ENCODE peak calls at places on chromosomes 1 and 21, in four cellular contexts. N, L, V and A are unnamed samples.
A peak's percentile ranks its signal among the peaks of the same experiment; 100 is the strongest.

GRCh38 chr1:25120286-25120685 is 112.0 kb downstream of the SYF2 start:
- DNase-seq in N (no peak), L (no peak), V (no peak), A (no peak)

GRCh38 chr1:54416435-54416834 is 10.2 kb upstream of the SSBP3 start:
- DNase-seq in N (no peak), L (no peak), V (no peak), A (no peak)

GRCh38 chr1:93597697-93598096 is 83.9 kb downstream of the BCAR3 start:
- DNase-seq in N (no peak), L (no peak), V (peak; percentile 64), A (no peak)

GRCh38 chr21:33293811-33294216 is 27.6 kb downstream of the IL10RB start:
- DNase-seq in N (no peak), L (no peak), V (no peak), A (no peak)

GRCh38 chr1:167206166-167206835 is 14.4 kb upstream of the POU2F1 start:
- DNase-seq in N (no peak), L (no peak), V (no peak), A (no peak)

GRCh38 chr1:3905953-3906671 is 6.0 kb upstream of the C1orf174 start:
- DNase-seq in N (no peak), L (no peak), V (no peak), A (no peak)

GRCh38 chr1:5651027-5651410 is 341.2 kb downstream of the NPHP4 start:
- DNase-seq in N (no peak), L (no peak), V (no peak), A (no peak)

GRCh38 chr1:53685272-53686051 is 53.5 kb downstream of the GLIS1 start:
- DNase-seq in N (no peak), L (no peak), V (no peak), A (no peak)

GRCh38 chr1:59150537-59151386 is 146.1 kb upstream of the FGGY start:
- DNase-seq in N (peak; percentile 56), L (peak; percentile 87), V (peak; percentile 86), A (peak; percentile 47)

GRCh38 chr1:57424231-57425027 is 569 bp upstream of the DAB1 start:
- DNase-seq in N (peak; percentile 86), L (no peak), V (peak; percentile 52), A (no peak)

GRCh38 chr1:18536356-18536755 is 55.6 kb downstream of the KLHDC7A start:
- DNase-seq in N (no peak), L (no peak), V (no peak), A (no peak)

GRCh38 chr1:212045981-212046380 is 10.4 kb downstream of the DTL start:
- DNase-seq in N (no peak), L (no peak), V (no peak), A (no peak)

GRCh38 chr1:21308847-21309652 is 18.8 kb upstream of the ECE1 start:
- DNase-seq in N (no peak), L (no peak), V (peak; percentile 72), A (no peak)

GRCh38 chr1:910311-910880 is 13.3 kb upstream of the SAMD11 start:
- DNase-seq in N (no peak), L (peak; percentile 12), V (peak; percentile 58), A (no peak)

GRCh38 chr1:192914696-192915095 is 105.9 kb downstream of the RGS2 start:
- DNase-seq in N (no peak), L (no peak), V (no peak), A (no peak)

GRCh38 chr1:62964141-62964540 is 180.2 kb downstream of the ATG4C start:
- DNase-seq in N (no peak), L (no peak), V (no peak), A (no peak)

GRCh38 chr1:154746620-154747299 is 123.3 kb downstream of the KCNN3 start:
- DNase-seq in N (no peak), L (no peak), V (no peak), A (no peak)

GRCh38 chr1:10730985-10731384 is 65.5 kb downstream of the CASZ1 start:
- DNase-seq in N (no peak), L (no peak), V (no peak), A (no peak)

GRCh38 chr1:68128820-68129219 is 78.4 kb upstream of the DIRAS3 start:
- DNase-seq in N (peak; percentile 55), L (no peak), V (peak; percentile 45), A (no peak)

GRCh38 chr1:101282314-101283087 is 45.7 kb downstream of the S1PR1 start:
- DNase-seq in N (no peak), L (no peak), V (no peak), A (no peak)

GRCh38 chr21:46250146-46250725 is 21.7 kb upstream of the LSS start:
- DNase-seq in N (no peak), L (no peak), V (no peak), A (no peak)

GRCh38 chr1:110619412-110620249 is 13.5 kb upstream of the KCNA2 start:
- DNase-seq in N (peak; percentile 93), L (peak; percentile 84), V (peak; percentile 93), A (no peak)

GRCh38 chr1:29586991-29587745 is 350.8 kb downstream of the PTPRU start:
- DNase-seq in N (no peak), L (no peak), V (no peak), A (no peak)

GRCh38 chr1:65751961-65752360 is 40.7 kb upstream of the PDE4B start:
- DNase-seq in N (no peak), L (no peak), V (no peak), A (no peak)

GRCh38 chr1:42934541-42935312 is 23.9 kb downstream of the SLC2A1 start:
- DNase-seq in N (no peak), L (no peak), V (no peak), A (no peak)

GRCh38 chr1:36096500-36097412 is 8.1 kb downstream of the ADPRS start:
- DNase-seq in N (peak; percentile 27), L (no peak), V (no peak), A (peak; percentile 35)

GRCh38 chr1:212132040-212132439 is 96.5 kb downstream of the DTL start:
- DNase-seq in N (no peak), L (no peak), V (no peak), A (no peak)

GRCh38 chr1:88655685-88656299 is 28.3 kb upstream of the PKN2 start:
- DNase-seq in N (peak; percentile 40), L (no peak), V (no peak), A (no peak)

GRCh38 chr1:183735069-183735860 is 69.7 kb upstream of the RGL1 start:
- DNase-seq in N (no peak), L (no peak), V (no peak), A (no peak)
- H3K27ac ChIP-seq in N (peak overlapping the region; percentile 92), L (peak overlapping the region; percentile 3), V (no peak overlapping the region), A (no peak overlapping the region)

DNA sequence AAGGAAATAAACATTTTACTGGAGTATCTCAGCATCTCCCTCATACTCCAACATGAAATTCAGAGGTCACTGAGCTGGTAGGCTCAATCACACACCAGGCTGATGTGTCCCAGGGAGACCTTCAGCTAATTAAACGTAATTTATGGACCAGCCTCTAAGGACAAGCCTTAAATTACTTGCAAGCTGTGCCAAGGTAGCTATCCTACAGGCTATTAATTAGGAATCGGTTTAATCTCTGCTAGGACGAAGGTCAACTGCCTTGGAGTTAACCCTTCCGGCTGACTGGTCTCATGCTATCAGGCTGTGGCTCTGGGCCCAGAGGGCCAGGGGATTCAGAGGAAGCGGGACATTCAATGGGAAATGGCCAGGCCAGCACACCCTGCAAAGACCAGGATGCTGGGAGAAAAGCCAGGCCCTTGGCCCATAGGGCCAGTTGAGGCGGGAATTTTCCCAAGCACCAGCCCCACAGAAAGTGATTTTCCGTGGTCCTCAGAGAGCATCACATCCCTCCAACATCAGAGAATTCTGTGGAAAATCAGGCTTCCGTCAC is 19.0 kb downstream of the DHRS3 start:
- DNase-seq in N (no peak), L (no peak), V (peak; percentile 74), A (no peak)
- H3K27ac ChIP-seq in N (no peak overlapping the region), L (peak overlapping the region; percentile 32), V (peak overlapping the region; percentile 39), A (no peak overlapping the region)

GRCh38 chr1:117001254-117001927 is at the start of gene CD101:
- DNase-seq in N (no peak), L (no peak), V (no peak), A (no peak)

GRCh38 chr1:117007719-117008013 is 6.1 kb downstream of the CD101 start:
- DNase-seq in N (no peak), L (no peak), V (no peak), A (no peak)

GRCh38 chr1:116999596-116999995 is 2.0 kb upstream of the CD101 start:
- DNase-seq in N (no peak), L (no peak), V (no peak), A (no peak)

GRCh38 chr1:117000142-117000541 is 1.4 kb upstream of the CD101 start:
- DNase-seq in N (no peak), L (no peak), V (no peak), A (no peak)

DNA sequence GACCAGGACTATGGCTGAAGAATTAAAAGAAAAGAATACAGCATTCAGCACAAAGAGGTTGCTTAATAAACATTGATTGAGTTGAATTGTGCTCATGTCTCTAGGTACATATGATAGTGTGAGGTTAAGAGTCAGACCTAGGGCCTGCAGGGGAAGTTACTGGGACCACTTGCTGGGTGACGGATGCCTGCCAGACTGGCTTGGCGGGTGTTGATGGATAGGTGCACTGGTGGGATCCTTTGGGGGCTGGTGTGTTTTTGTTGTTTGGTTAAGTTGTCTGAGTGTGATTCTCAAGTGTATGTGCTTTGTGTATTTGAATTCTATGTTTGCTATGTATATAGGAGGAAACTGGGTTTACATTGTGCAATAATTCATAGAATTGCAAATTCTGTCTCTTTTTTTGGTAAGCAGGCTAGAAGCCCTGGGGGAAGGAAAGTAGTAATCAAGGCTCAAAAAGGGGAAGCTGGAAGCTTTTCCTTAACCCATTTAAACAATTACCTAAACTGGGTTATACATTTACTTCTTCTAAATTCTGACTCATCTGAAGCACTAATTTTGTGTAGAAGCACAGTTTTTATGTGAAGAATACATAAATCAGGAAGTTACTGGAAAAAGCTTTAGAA is 1.8 kb downstream of the CD101 start:
- DNase-seq in N (no peak), L (no peak), V (no peak), A (no peak)
- H3K27ac ChIP-seq in N (no peak overlapping the region), L (no peak overlapping the region), V (no peak overlapping the region), A (no peak overlapping the region)

GRCh38 chr1:8013800-8014199 is 12.3 kb downstream of the ERRFI1 start:
- DNase-seq in N (no peak), L (no peak), V (no peak), A (no peak)

GRCh38 chr1:8016244-8017241 is 9.6 kb downstream of the ERRFI1 start:
- DNase-seq in N (no peak), L (no peak), V (no peak), A (no peak)

GRCh38 chr1:8015809-8016165 is 10.3 kb downstream of the ERRFI1 start:
- DNase-seq in N (no peak), L (no peak), V (peak; percentile 67), A (no peak)

GRCh38 chr1:8014381-8014988 is 11.6 kb downstream of the ERRFI1 start:
- DNase-seq in N (no peak), L (no peak), V (no peak), A (no peak)

DNA sequence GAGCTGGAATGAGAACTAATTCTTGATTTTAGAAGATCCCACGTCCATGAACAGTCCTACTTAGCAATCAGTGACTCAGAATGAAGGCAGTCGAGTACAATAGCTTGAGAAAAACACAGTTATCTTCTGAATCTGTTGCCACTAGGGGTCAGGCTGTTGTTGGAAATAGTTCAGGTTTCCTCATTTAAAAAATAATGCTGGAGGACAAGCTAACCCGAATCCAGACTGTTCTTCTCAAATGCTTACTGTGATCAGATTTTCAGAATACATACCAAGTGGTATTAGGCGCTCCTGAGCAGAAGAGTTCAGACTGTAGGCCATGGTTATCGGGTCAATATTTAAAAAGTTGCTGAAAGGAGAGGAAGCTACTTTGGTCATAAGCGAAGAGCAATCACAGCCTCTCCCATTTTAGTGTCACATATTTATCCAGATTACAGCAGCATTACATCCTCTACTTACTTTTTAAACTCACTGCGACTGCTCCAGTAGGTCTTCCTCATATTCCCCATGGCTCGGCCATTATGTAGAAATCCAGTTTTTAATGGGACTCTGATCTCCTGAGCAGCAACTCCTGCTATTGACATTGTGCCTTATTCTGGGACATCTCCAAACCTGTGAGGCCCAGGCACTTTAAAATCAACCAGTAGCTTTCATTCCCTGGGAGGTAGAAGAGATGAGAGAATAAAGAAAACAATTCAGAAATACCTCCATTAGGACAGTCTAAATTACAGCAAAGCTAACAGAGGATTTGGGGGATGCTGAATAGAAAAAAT is 10.9 kb downstream of the ERRFI1 start:
- DNase-seq in N (peak; percentile 67), L (no peak), V (no peak), A (no peak)
- H3K27ac ChIP-seq in N (no peak overlapping the region), L (peak overlapping the region; percentile 62), V (peak overlapping the region; percentile 79), A (peak overlapping the region; percentile 71)